ENCODE peak calls at places on chromosomes 6 and 20, in eight cellular contexts. Q, C, D, W, U, N, K and H are unnamed samples.

GRCh38 chr6:47342824-47343223 is 33.1 kb upstream of the TNFRSF21 start:
- DNase-seq in N (no peak), Q (no peak), W (no peak), U (no peak), K (no peak), C (no peak), D (no peak), H (no peak)

GRCh38 chr6:33908025-33908424 is 104.2 kb upstream of the MLN start:
- DNase-seq in K (peak; percentile 54), C (no peak), D (no peak), U (no peak), Q (no peak), W (no peak), N (no peak), H (no peak)

GRCh38 chr6:133040025-133040838 is 200.9 kb upstream of the EYA4 start:
- DNase-seq in K (peak; percentile 13), C (peak; percentile 42), U (peak; percentile 42), N (no peak), W (no peak), D (peak; percentile 61), Q (no peak), H (peak; percentile 72)

GRCh38 chr20:7503501-7503900 is 436.8 kb downstream of the HAO1 start:
- DNase-seq in Q (no peak), K (no peak), U (peak; percentile 4), W (no peak), N (no peak), C (no peak), D (peak; percentile 13), H (no peak)

GRCh38 chr20:714453-714852 is 38.9 kb upstream of the SCRT2 start:
- DNase-seq in C (no peak), K (no peak), U (no peak), Q (no peak), N (no peak), D (no peak), W (no peak), H (no peak)

GRCh38 chr20:62353289-62354030 is 13.7 kb downstream of the LAMA5 start:
- DNase-seq in C (no peak), W (no peak), D (no peak), K (no peak), Q (no peak), U (no peak), N (no peak), H (no peak)

GRCh38 chr6:107066697-107067659 is 39.0 kb downstream of the MTRES1 start:
- DNase-seq in W (no peak), N (no peak), K (no peak), Q (no peak), D (peak; percentile 19), U (peak; percentile 50), C (no peak), H (peak; percentile 48)

GRCh38 chr6:72260489-72260888 is 361.4 kb upstream of the KCNQ5 start:
- DNase-seq in W (no peak), Q (no peak), K (no peak), N (no peak), C (no peak), U (no peak), D (no peak), H (no peak)

GRCh38 chr6:15400572-15401004 is 154.7 kb downstream of the JARID2 start:
- DNase-seq in N (no peak), K (no peak), Q (peak; percentile 33), W (peak; percentile 58), U (no peak), D (no peak), C (peak; percentile 82), H (peak; percentile 64)

GRCh38 chr20:20410678-20411077 is 42.8 kb downstream of the INSM1 start:
- DNase-seq in K (no peak), N (peak; percentile 75), D (no peak), C (peak; percentile 96), W (no peak), U (peak; percentile 26), Q (no peak), H (peak; percentile 88)

GRCh38 chr6:40743226-40743625 is 156.1 kb upstream of the LRFN2 start:
- DNase-seq in Q (no peak), C (no peak), D (no peak), K (no peak), N (peak; percentile 81), W (no peak), U (no peak), H (peak; percentile 91)